ENCODE peak calls at places on chromosomes 3 and 15, in four cellular contexts. One of them, this sample, is unnamed.

GRCh38 chr3:194395767-194396527 is 3.1 kb downstream of the GP5 start:
- DNase-seq in K562: peak
- DNase-seq in GM12878: no peak
- DNase-seq in HL-60: peak
- DNase-seq in this sample: no peak

GRCh38 chr15:48888209-48888608 is 10.3 kb downstream of the EID1 start:
- DNase-seq in K562: no peak
- DNase-seq in GM12878: no peak
- DNase-seq in HL-60: no peak
- DNase-seq in this sample: no peak

GRCh38 chr15:66939451-66940023 is 125.9 kb upstream of the SMAD3 start:
- DNase-seq in K562: no peak
- DNase-seq in GM12878: no peak
- DNase-seq in HL-60: no peak
- DNase-seq in this sample: no peak

GRCh38 chr15:68819451-68820204 is 1.1 kb downstream of the ANP32A start:
- DNase-seq in K562: no peak
- DNase-seq in GM12878: no peak
- DNase-seq in HL-60: peak
- DNase-seq in this sample: no peak

GRCh38 chr3:141769171-141769894 is 6.1 kb downstream of the GRK7 start:
- DNase-seq in K562: peak
- DNase-seq in GM12878: no peak
- DNase-seq in HL-60: no peak
- DNase-seq in this sample: no peak

GRCh38 chr15:40070166-40070557 is 31.2 kb upstream of the SRP14 start:
- DNase-seq in K562: no peak
- DNase-seq in GM12878: no peak
- DNase-seq in HL-60: no peak
- DNase-seq in this sample: no peak

GRCh38 chr15:42092666-42093445 is 1.5 kb downstream of the PLA2G4D start:
- DNase-seq in K562: no peak
- DNase-seq in GM12878: no peak
- DNase-seq in HL-60: no peak
- DNase-seq in this sample: no peak

GRCh38 chr3:60948488-60948887 is 302.8 kb downstream of the FHIT start:
- DNase-seq in K562: no peak
- DNase-seq in GM12878: no peak
- DNase-seq in HL-60: no peak
- DNase-seq in this sample: no peak

GRCh38 chr3:15892311-15892710 is 94.5 kb upstream of the ANKRD28 start:
- DNase-seq in K562: no peak
- DNase-seq in GM12878: no peak
- DNase-seq in HL-60: no peak
- DNase-seq in this sample: no peak

GRCh38 chr3:160747437-160747836 is 8.6 kb upstream of the PPM1L start:
- DNase-seq in K562: no peak
- DNase-seq in GM12878: no peak
- DNase-seq in HL-60: no peak
- DNase-seq in this sample: no peak

GRCh38 chr3:38574411-38575278 is 74.8 kb downstream of the SCN5A start:
- DNase-seq in K562: no peak
- DNase-seq in GM12878: no peak
- DNase-seq in HL-60: no peak
- DNase-seq in this sample: no peak

GRCh38 chr3:52872245-52872644 is 25.1 kb downstream of the STIMATE start:
- DNase-seq in K562: no peak
- DNase-seq in GM12878: no peak
- DNase-seq in HL-60: peak
- DNase-seq in this sample: no peak

GRCh38 chr3:153977148-153977547 is 144.0 kb upstream of the ARHGEF26 start:
- DNase-seq in K562: no peak
- DNase-seq in GM12878: no peak
- DNase-seq in HL-60: no peak
- DNase-seq in this sample: no peak

GRCh38 chr3:10937141-10937825 is 55.3 kb upstream of the SLC6A1 start:
- DNase-seq in K562: no peak
- DNase-seq in GM12878: no peak
- DNase-seq in HL-60: no peak
- DNase-seq in this sample: no peak

GRCh38 chr3:107957506-107957905 is 133.3 kb downstream of the CD47 start:
- DNase-seq in K562: no peak
- DNase-seq in GM12878: no peak
- DNase-seq in HL-60: no peak
- DNase-seq in this sample: no peak

GRCh38 chr3:69099576-69099975 is 14.8 kb downstream of the ARL6IP5 start:
- DNase-seq in K562: no peak
- DNase-seq in GM12878: no peak
- DNase-seq in HL-60: no peak
- DNase-seq in this sample: no peak

GRCh38 chr3:184234224-184234623 is 4.8 kb downstream of the VWA5B2 start:
- DNase-seq in K562: peak
- DNase-seq in GM12878: no peak
- DNase-seq in HL-60: peak
- DNase-seq in this sample: no peak

GRCh38 chr3:127068111-127068810 is 85.3 kb downstream of the PLXNA1 start:
- DNase-seq in K562: no peak
- DNase-seq in GM12878: no peak
- DNase-seq in HL-60: no peak
- DNase-seq in this sample: no peak

GRCh38 chr3:112293368-112294321 is at the start of gene SLC9C1:
- DNase-seq in K562: peak
- DNase-seq in GM12878: peak
- DNase-seq in HL-60: peak
- DNase-seq in this sample: no peak

GRCh38 chr15:81633889-81634288 is 259.9 kb upstream of the TMC3 start:
- DNase-seq in K562: no peak
- DNase-seq in GM12878: no peak
- DNase-seq in HL-60: no peak
- DNase-seq in this sample: no peak

GRCh38 chr3:9175421-9175820 is 74.0 kb downstream of the SRGAP3 start:
- DNase-seq in K562: no peak
- DNase-seq in GM12878: no peak
- DNase-seq in HL-60: no peak
- DNase-seq in this sample: no peak

GRCh38 chr3:37348736-37349396 is 174.5 kb upstream of the LRRFIP2 start:
- DNase-seq in K562: no peak
- DNase-seq in GM12878: no peak
- DNase-seq in HL-60: no peak
- DNase-seq in this sample: no peak

GRCh38 chr3:111616417-111617105 is 21.4 kb upstream of the ZBED2 start:
- DNase-seq in K562: no peak
- DNase-seq in GM12878: no peak
- DNase-seq in HL-60: no peak
- DNase-seq in this sample: no peak

GRCh38 chr3:146546366-146546965 is 2.1 kb upstream of the PLSCR1 start:
- DNase-seq in K562: no peak
- DNase-seq in GM12878: no peak
- DNase-seq in HL-60: no peak
- DNase-seq in this sample: no peak

GRCh38 chr3:48928679-48929078 is 10.0 kb downstream of the ARIH2 start:
- DNase-seq in K562: no peak
- DNase-seq in GM12878: no peak
- DNase-seq in HL-60: no peak
- DNase-seq in this sample: no peak

GRCh38 chr15:73752817-73753214 is 335 bp downstream of the INSYN1 start:
- DNase-seq in K562: peak
- DNase-seq in GM12878: no peak
- DNase-seq in HL-60: no peak
- DNase-seq in this sample: no peak

GRCh38 chr3:187112934-187113793 is 26.1 kb downstream of the RPL39L start:
- DNase-seq in K562: peak
- DNase-seq in GM12878: no peak
- DNase-seq in HL-60: no peak
- DNase-seq in this sample: no peak

GRCh38 chr3:16432714-16433113 is 80.8 kb downstream of the RFTN1 start:
- DNase-seq in K562: no peak
- DNase-seq in GM12878: no peak
- DNase-seq in HL-60: no peak
- DNase-seq in this sample: no peak

GRCh38 chr3:101695779-101696372 is 9.4 kb upstream of the RPL24 start:
- DNase-seq in K562: peak
- DNase-seq in GM12878: no peak
- DNase-seq in HL-60: peak
- DNase-seq in this sample: no peak

GRCh38 chr3:160739079-160739478 is 17.0 kb upstream of the PPM1L start:
- DNase-seq in K562: no peak
- DNase-seq in GM12878: no peak
- DNase-seq in HL-60: no peak
- DNase-seq in this sample: no peak

GRCh38 chr3:57331078-57331477 is 38.6 kb upstream of the ASB14 start:
- DNase-seq in K562: peak
- DNase-seq in GM12878: no peak
- DNase-seq in HL-60: no peak
- DNase-seq in this sample: no peak

GRCh38 chr3:164375995-164376394 is 702.3 kb downstream of the SI start:
- DNase-seq in K562: no peak
- DNase-seq in GM12878: no peak
- DNase-seq in HL-60: no peak
- DNase-seq in this sample: no peak

GRCh38 chr3:183085634-183086390 is 13.5 kb downstream of the MCCC1 start:
- DNase-seq in K562: peak
- DNase-seq in GM12878: no peak
- DNase-seq in HL-60: peak
- DNase-seq in this sample: no peak

GRCh38 chr3:25088284-25088683 is 339.8 kb upstream of the RARB start:
- DNase-seq in K562: no peak
- DNase-seq in GM12878: no peak
- DNase-seq in HL-60: no peak
- DNase-seq in this sample: no peak

GRCh38 chr3:67564973-67565372 is 89.4 kb downstream of the SUCLG2 start:
- DNase-seq in K562: no peak
- DNase-seq in GM12878: no peak
- DNase-seq in HL-60: no peak
- DNase-seq in this sample: no peak

GRCh38 chr3:67564008-67564407 is 90.4 kb downstream of the SUCLG2 start:
- DNase-seq in K562: no peak
- DNase-seq in GM12878: no peak
- DNase-seq in HL-60: no peak
- DNase-seq in this sample: no peak

GRCh38 chr3:67558429-67558828 is 96.0 kb downstream of the SUCLG2 start:
- DNase-seq in K562: no peak
- DNase-seq in GM12878: no peak
- DNase-seq in HL-60: no peak
- DNase-seq in this sample: no peak

GRCh38 chr3:67559029-67559605 is 95.3 kb downstream of the SUCLG2 start:
- DNase-seq in K562: no peak
- DNase-seq in GM12878: no peak
- DNase-seq in HL-60: no peak
- DNase-seq in this sample: no peak

GRCh38 chr3:67561995-67562394 is 92.4 kb downstream of the SUCLG2 start:
- DNase-seq in K562: no peak
- DNase-seq in GM12878: no peak
- DNase-seq in HL-60: no peak
- DNase-seq in this sample: no peak
- TF ChIP-seq SPI1 in K562: no peak
- TF ChIP-seq SPI1 in GM12878: no peak
- TF ChIP-seq SPI1 in HL-60: no peak
- TF ChIP-seq SPI1 in this sample: no peak

GRCh38 chr3:133425898-133426297 is 26.0 kb downstream of the BFSP2 start:
- DNase-seq in K562: no peak
- DNase-seq in GM12878: no peak
- DNase-seq in HL-60: no peak
- DNase-seq in this sample: no peak

GRCh38 chr3:133428552-133428951 is 28.7 kb downstream of the BFSP2 start:
- DNase-seq in K562: no peak
- DNase-seq in GM12878: no peak
- DNase-seq in HL-60: no peak
- DNase-seq in this sample: no peak

GRCh38 chr3:133426721-133427120 is 26.9 kb downstream of the BFSP2 start:
- DNase-seq in K562: no peak
- DNase-seq in GM12878: no peak
- DNase-seq in HL-60: no peak
- DNase-seq in this sample: no peak

DNA sequence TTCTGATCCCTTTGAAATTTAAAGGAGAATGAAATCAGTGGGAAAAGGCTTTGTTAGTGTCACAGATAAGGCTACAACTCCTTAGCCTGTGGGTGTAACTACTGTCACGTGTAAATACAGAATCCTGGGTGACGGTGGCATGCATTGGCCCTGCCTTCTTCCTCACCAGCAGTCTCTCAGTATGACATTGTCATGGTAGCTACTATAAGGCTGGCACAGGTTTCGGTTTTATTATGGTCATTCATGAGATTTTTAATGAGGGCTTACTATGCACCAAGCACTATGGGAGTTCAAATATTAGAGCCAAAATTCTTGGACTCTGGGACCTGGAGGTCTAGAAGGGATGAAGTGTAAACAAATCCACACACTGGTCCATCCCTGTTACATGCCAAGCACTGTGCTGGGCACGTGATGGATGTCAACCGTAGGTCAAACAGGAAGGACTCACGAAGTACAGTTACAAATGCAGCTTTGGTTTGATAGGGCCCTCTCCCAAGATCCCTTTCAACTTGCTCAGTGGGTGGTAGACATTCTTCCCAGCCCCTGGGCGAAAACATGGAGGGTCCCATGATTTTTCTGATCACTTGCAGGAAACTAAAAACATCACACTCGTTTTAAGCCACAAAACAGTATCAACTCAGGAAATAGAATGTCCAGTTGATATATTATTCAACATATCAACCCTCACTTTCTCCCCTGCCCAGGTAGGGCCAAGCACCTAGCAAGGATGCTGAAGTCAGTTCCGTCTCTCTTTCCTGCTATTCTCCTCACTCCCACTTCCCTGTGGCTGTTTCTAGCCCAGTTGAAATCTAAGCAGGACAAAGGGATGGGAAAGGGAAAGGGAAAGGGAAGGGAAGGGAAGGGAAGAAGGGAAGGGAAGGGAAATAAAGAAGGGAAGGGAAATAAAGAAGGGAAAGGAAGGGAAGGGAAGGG is 25.3 kb downstream of the BFSP2 start:
- DNase-seq in K562: no peak
- DNase-seq in GM12878: peak
- DNase-seq in HL-60: no peak
- DNase-seq in this sample: no peak
- TF ChIP-seq SPI1 in K562: no peak
- TF ChIP-seq SPI1 in GM12878: no peak
- TF ChIP-seq SPI1 in HL-60: no peak
- TF ChIP-seq SPI1 in this sample: no peak

GRCh38 chr3:81152156-81152555 is 609.3 kb downstream of the GBE1 start:
- DNase-seq in K562: no peak
- DNase-seq in GM12878: no peak
- DNase-seq in HL-60: no peak
- DNase-seq in this sample: no peak
- TF ChIP-seq SPI1 in K562: no peak
- TF ChIP-seq SPI1 in GM12878: no peak
- TF ChIP-seq SPI1 in HL-60: no peak
- TF ChIP-seq SPI1 in this sample: no peak

DNA sequence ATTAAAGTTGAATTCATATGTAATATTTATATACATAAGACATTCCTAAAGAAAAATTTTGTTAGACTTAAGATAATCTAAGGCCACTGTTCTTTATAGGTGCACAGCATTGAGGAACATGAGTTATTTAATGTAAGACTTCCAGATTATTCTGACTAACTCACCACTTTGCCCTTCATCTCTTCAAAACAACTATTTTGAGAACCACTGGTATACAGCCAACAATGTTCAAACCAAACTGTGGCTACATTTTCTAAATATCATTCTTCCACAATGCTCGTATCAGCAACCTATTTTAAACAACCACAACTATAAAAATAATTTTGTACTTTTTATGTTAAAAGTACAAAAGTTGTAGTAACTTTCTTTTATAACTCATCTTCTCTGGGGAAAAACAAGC is 199.8 kb upstream of the ALCAM start:
- DNase-seq in K562: no peak
- DNase-seq in GM12878: no peak
- DNase-seq in HL-60: no peak
- DNase-seq in this sample: no peak
- TF ChIP-seq SPI1 in K562: no peak
- TF ChIP-seq SPI1 in GM12878: no peak
- TF ChIP-seq SPI1 in HL-60: no peak
- TF ChIP-seq SPI1 in this sample: no peak